ENCODE peak calls at places on chromosomes 4 and X, in four cellular contexts. One of them, this sample, is unnamed.

GRCh38 chr4:175998782-175999181 is 66.9 kb upstream of the WDR17 start:
- DNase-seq in NCI-H1417: no peak
- DNase-seq in cardiac fibroblast: no peak
- DNase-seq in iris pigment epithelial cell: peak; percentile 6
- DNase-seq in this sample: no peak

GRCh38 chrX:1534321-1535168 is 2.4 kb downstream of the P2RY8 start:
- DNase-seq in NCI-H1417: no peak
- DNase-seq in cardiac fibroblast: no peak
- DNase-seq in iris pigment epithelial cell: no peak
- DNase-seq in this sample: no peak

GRCh38 chrX:68938244-68939004 is 109.6 kb downstream of the EFNB1 start:
- DNase-seq in NCI-H1417: no peak
- DNase-seq in cardiac fibroblast: peak; percentile 86
- DNase-seq in iris pigment epithelial cell: no peak
- DNase-seq in this sample: no peak

GRCh38 chr4:162422312-162422711 is 258.5 kb upstream of the FSTL5 start:
- DNase-seq in NCI-H1417: no peak
- DNase-seq in cardiac fibroblast: no peak
- DNase-seq in iris pigment epithelial cell: no peak
- DNase-seq in this sample: no peak

GRCh38 chrX:110992611-110993010 is 103.4 kb upstream of the PAK3 start:
- DNase-seq in NCI-H1417: peak; percentile 25
- DNase-seq in cardiac fibroblast: peak; percentile 13
- DNase-seq in iris pigment epithelial cell: peak; percentile 25
- DNase-seq in this sample: no peak

GRCh38 chrX:133215747-133216146 is 2.4 kb downstream of the TFDP3 start:
- DNase-seq in NCI-H1417: peak; percentile 10
- DNase-seq in cardiac fibroblast: no peak
- DNase-seq in iris pigment epithelial cell: peak; percentile 41
- DNase-seq in this sample: no peak

GRCh38 chr4:59339631-59340030 is 1860.5 kb upstream of the ADGRL3 start:
- DNase-seq in NCI-H1417: no peak
- DNase-seq in cardiac fibroblast: no peak
- DNase-seq in iris pigment epithelial cell: no peak
- DNase-seq in this sample: no peak

GRCh38 chrX:133726211-133726630 is 259.2 kb downstream of the GPC3 start:
- DNase-seq in NCI-H1417: peak; percentile 32
- DNase-seq in cardiac fibroblast: peak; percentile 52
- DNase-seq in iris pigment epithelial cell: peak; percentile 80
- DNase-seq in this sample: peak; percentile 78

GRCh38 chrX:46788902-46789301 is 30.0 kb upstream of the SLC9A7 start:
- DNase-seq in NCI-H1417: no peak
- DNase-seq in cardiac fibroblast: peak; percentile 40
- DNase-seq in iris pigment epithelial cell: peak; percentile 87
- DNase-seq in this sample: no peak

GRCh38 chrX:1491851-1492349 is 39.2 kb upstream of the ASMTL start:
- DNase-seq in NCI-H1417: no peak
- DNase-seq in cardiac fibroblast: no peak
- DNase-seq in iris pigment epithelial cell: no peak
- DNase-seq in this sample: no peak

GRCh38 chr4:123619895-123620294 is 223.3 kb downstream of the SPRY1 start:
- DNase-seq in NCI-H1417: no peak
- DNase-seq in cardiac fibroblast: no peak
- DNase-seq in iris pigment epithelial cell: no peak
- DNase-seq in this sample: no peak

GRCh38 chrX:108313662-108314061 is 124.6 kb downstream of the COL4A6 start:
- DNase-seq in NCI-H1417: no peak
- DNase-seq in cardiac fibroblast: no peak
- DNase-seq in iris pigment epithelial cell: peak; percentile 70
- DNase-seq in this sample: no peak

GRCh38 chrX:72663737-72664136 is 50.4 kb downstream of the PHKA1 start:
- DNase-seq in NCI-H1417: no peak
- DNase-seq in cardiac fibroblast: no peak
- DNase-seq in iris pigment epithelial cell: no peak
- DNase-seq in this sample: no peak

GRCh38 chr4:24664956-24665355 is 80.6 kb upstream of the DHX15 start:
- DNase-seq in NCI-H1417: no peak
- DNase-seq in cardiac fibroblast: peak; percentile 86
- DNase-seq in iris pigment epithelial cell: no peak
- DNase-seq in this sample: no peak

GRCh38 chr4:123613586-123614344 is 217.2 kb downstream of the SPRY1 start:
- DNase-seq in NCI-H1417: no peak
- DNase-seq in cardiac fibroblast: no peak
- DNase-seq in iris pigment epithelial cell: no peak
- DNase-seq in this sample: no peak

GRCh38 chr4:125517831-125518230 is 203.1 kb downstream of the FAT4 start:
- DNase-seq in NCI-H1417: no peak
- DNase-seq in cardiac fibroblast: peak; percentile 45
- DNase-seq in iris pigment epithelial cell: no peak
- DNase-seq in this sample: no peak

GRCh38 chr4:31085736-31086135 is 365.6 kb downstream of the PCDH7 start:
- DNase-seq in NCI-H1417: no peak
- DNase-seq in cardiac fibroblast: no peak
- DNase-seq in iris pigment epithelial cell: no peak
- DNase-seq in this sample: no peak

GRCh38 chr4:77263247-77263646 is 106.2 kb downstream of the CCNG2 start:
- DNase-seq in NCI-H1417: no peak
- DNase-seq in cardiac fibroblast: no peak
- DNase-seq in iris pigment epithelial cell: peak; percentile 3
- DNase-seq in this sample: no peak

GRCh38 chr4:175238827-175239517 is 320.8 kb downstream of the ADAM29 start:
- DNase-seq in NCI-H1417: no peak
- DNase-seq in cardiac fibroblast: no peak
- DNase-seq in iris pigment epithelial cell: peak; percentile 11
- DNase-seq in this sample: no peak

GRCh38 chr4:81498046-81498445 is 26.3 kb upstream of the RASGEF1B start:
- DNase-seq in NCI-H1417: no peak
- DNase-seq in cardiac fibroblast: no peak
- DNase-seq in iris pigment epithelial cell: no peak
- DNase-seq in this sample: no peak

GRCh38 chrX:41027388-41027787 is 57.9 kb upstream of the USP9X start:
- DNase-seq in NCI-H1417: no peak
- DNase-seq in cardiac fibroblast: peak; percentile 36
- DNase-seq in iris pigment epithelial cell: peak; percentile 89
- DNase-seq in this sample: no peak

GRCh38 chr4:62145276-62145675 is 945.1 kb downstream of the ADGRL3 start:
- DNase-seq in NCI-H1417: no peak
- DNase-seq in cardiac fibroblast: peak; percentile 8
- DNase-seq in iris pigment epithelial cell: no peak
- DNase-seq in this sample: no peak

GRCh38 chr4:128630881-128631280 is 178.6 kb upstream of the JADE1 start:
- DNase-seq in NCI-H1417: no peak
- DNase-seq in cardiac fibroblast: peak; percentile 63
- DNase-seq in iris pigment epithelial cell: peak; percentile 39
- DNase-seq in this sample: no peak

GRCh38 chr4:128758314-128758922 is 51.1 kb upstream of the JADE1 start:
- DNase-seq in NCI-H1417: no peak
- DNase-seq in cardiac fibroblast: no peak
- DNase-seq in iris pigment epithelial cell: no peak
- DNase-seq in this sample: no peak

GRCh38 chr4:46956451-46956850 is 36.9 kb downstream of the GABRA4 start:
- DNase-seq in NCI-H1417: no peak
- DNase-seq in cardiac fibroblast: no peak
- DNase-seq in iris pigment epithelial cell: no peak
- DNase-seq in this sample: no peak

GRCh38 chr4:175422331-175422730 is 389.7 kb downstream of the GPM6A start:
- DNase-seq in NCI-H1417: no peak
- DNase-seq in cardiac fibroblast: no peak
- DNase-seq in iris pigment epithelial cell: peak; percentile 82
- DNase-seq in this sample: no peak

GRCh38 chr4:80492761-80493160 is 157.2 kb downstream of the CFAP299 start:
- DNase-seq in NCI-H1417: no peak
- DNase-seq in cardiac fibroblast: no peak
- DNase-seq in iris pigment epithelial cell: no peak
- DNase-seq in this sample: no peak

GRCh38 chr4:38177035-38177791 is 217.0 kb downstream of the PTTG2 start:
- DNase-seq in NCI-H1417: no peak
- DNase-seq in cardiac fibroblast: peak; percentile 77
- DNase-seq in iris pigment epithelial cell: no peak
- DNase-seq in this sample: no peak

GRCh38 chrX:126580877-126581276 is 28.3 kb upstream of the DCAF12L1 start:
- DNase-seq in NCI-H1417: no peak
- DNase-seq in cardiac fibroblast: no peak
- DNase-seq in iris pigment epithelial cell: no peak
- DNase-seq in this sample: no peak

GRCh38 chr4:15682790-15683495 is 1.3 kb downstream of the FAM200B start:
- DNase-seq in NCI-H1417: no peak
- DNase-seq in cardiac fibroblast: peak; percentile 25
- DNase-seq in iris pigment epithelial cell: peak; percentile 44
- DNase-seq in this sample: no peak

GRCh38 chrX:135549519-135549918 is 29.1 kb downstream of the INTS6L start:
- DNase-seq in NCI-H1417: no peak
- DNase-seq in cardiac fibroblast: no peak
- DNase-seq in iris pigment epithelial cell: no peak
- DNase-seq in this sample: no peak

GRCh38 chr4:175953960-175954521 is 111.6 kb upstream of the WDR17 start:
- DNase-seq in NCI-H1417: no peak
- DNase-seq in cardiac fibroblast: no peak
- DNase-seq in iris pigment epithelial cell: no peak
- DNase-seq in this sample: no peak

GRCh38 chr4:58061967-58062366 is 951.8 kb upstream of the IGFBP7 start:
- DNase-seq in NCI-H1417: no peak
- DNase-seq in cardiac fibroblast: no peak
- DNase-seq in iris pigment epithelial cell: no peak
- DNase-seq in this sample: no peak

GRCh38 chr4:61750810-61751209 is 550.7 kb downstream of the ADGRL3 start:
- DNase-seq in NCI-H1417: no peak
- DNase-seq in cardiac fibroblast: no peak
- DNase-seq in iris pigment epithelial cell: no peak
- DNase-seq in this sample: no peak

GRCh38 chr4:6258026-6258360 is 11.7 kb upstream of the WFS1 start:
- DNase-seq in NCI-H1417: no peak
- DNase-seq in cardiac fibroblast: no peak
- DNase-seq in iris pigment epithelial cell: no peak
- DNase-seq in this sample: no peak

This sample was measured in NCI-H1436 treated with DMSO at 0.1 percent for 48 hours.